ENCODE peak calls at places on chromosomes 13 and 19, in ten cellular contexts. O is GM23338, K is keratinocyte, S is heart left ventricle, P is GM13977, T is Calu3, A is adrenal gland, U is kidney, H is osteocyte, F is uterus. L is an unnamed sample.

GRCh38 chr13:41981961-41982723 is 21.2 kb upstream of the VWA8 start:
- DNase-seq in A (no peak), S (no peak), P (no peak), U (no peak), K (no peak), T (no peak), O (no peak), F (no peak), H (no peak), L (no peak)

GRCh38 chr19:55160128-55160985 is 2.8 kb upstream of the TNNI3 start:
- DNase-seq in K (no peak), P (peak; percentile 99), S (peak; percentile 87), T (peak; percentile 98), H (peak; percentile 93), U (peak; percentile 91), O (peak; percentile 100), A (peak; percentile 87), F (peak; percentile 73), L (peak; percentile 97)

GRCh38 chr13:92379371-92379770 is 847.2 kb upstream of the GPC6 start:
- DNase-seq in T (no peak), A (no peak), S (no peak), U (no peak), P (no peak), H (no peak), F (no peak), K (no peak), O (no peak), L (no peak)

GRCh38 chr13:46489586-46490023 is 63.4 kb upstream of the LRCH1 start:
- DNase-seq in H (no peak), O (no peak), U (no peak), F (no peak), K (no peak), T (no peak), P (no peak), S (no peak), A (no peak), L (no peak)

GRCh38 chr13:42880241-42880640 is 98.9 kb downstream of the FAM216B start:
- DNase-seq in K (no peak), H (no peak), F (peak; percentile 31), U (no peak), T (no peak), S (no peak), P (no peak), O (no peak), A (no peak), L (no peak)

GRCh38 chr13:33628662-33629061 is 189.3 kb upstream of the RFC3 start:
- DNase-seq in F (no peak), T (no peak), S (no peak), O (no peak), P (no peak), U (no peak), K (no peak), H (no peak), A (no peak), L (no peak)

GRCh38 chr19:3159565-3159964 is 19.0 kb upstream of the S1PR4 start:
- DNase-seq in U (no peak), K (no peak), S (no peak), H (no peak), T (no peak), F (no peak), P (no peak), O (peak; percentile 61), A (no peak), L (no peak)

GRCh38 chr19:42563352-42564210 is 31.1 kb downstream of the CEACAM8 start:
- DNase-seq in S (no peak), F (no peak), P (peak; percentile 71), T (peak; percentile 54), K (no peak), O (peak; percentile 87), U (no peak), A (peak; percentile 59), H (no peak), L (peak; percentile 68)

GRCh38 chr19:7349231-7349591 is 474 bp downstream of the ARHGEF18 start:
- DNase-seq in H (no peak), S (no peak), T (no peak), A (no peak), U (no peak), K (no peak), O (no peak), P (no peak), F (no peak), L (no peak)

GRCh38 chr13:73248711-73249580 is 190.1 kb downstream of the KLF5 start:
- DNase-seq in O (peak; percentile 18), P (no peak), H (no peak), T (peak; percentile 36), F (no peak), K (peak; percentile 59), S (no peak), A (no peak), U (no peak), L (no peak)

GRCh38 chr19:49802836-49803528 is 10.1 kb downstream of the FUZ start:
- DNase-seq in O (peak; percentile 57), U (peak; percentile 75), K (no peak), T (no peak), S (no peak), P (no peak), A (peak; percentile 70), H (no peak), F (peak; percentile 44), L (no peak)

GRCh38 chr19:55132453-55133129 is 15.2 kb upstream of the PPP1R12C start:
- DNase-seq in S (no peak), O (peak; percentile 57), F (no peak), A (no peak), P (no peak), T (no peak), K (no peak), H (no peak), U (no peak), L (peak; percentile 35)

GRCh38 chr19:23699521-23699860 is 12.5 kb upstream of the ZNF675 start:
- DNase-seq in K (no peak), A (no peak), H (peak; percentile 54), S (no peak), O (no peak), T (no peak), U (no peak), P (no peak), F (no peak), L (no peak)

GRCh38 chr19:48341006-48341405 is 15.7 kb downstream of the EMP3 start:
- DNase-seq in O (no peak), P (no peak), H (no peak), A (peak; percentile 82), U (no peak), T (no peak), F (no peak), K (no peak), S (no peak), L (no peak)

GRCh38 chr13:32229443-32229842 is 85.7 kb downstream of the ZAR1L start:
- DNase-seq in F (no peak), U (no peak), K (no peak), O (no peak), H (no peak), S (no peak), A (no peak), P (no peak), T (no peak), L (no peak)

GRCh38 chr19:32642771-32643170 is 32.2 kb downstream of the ANKRD27 start:
- DNase-seq in U (no peak), S (no peak), P (no peak), A (no peak), O (no peak), H (no peak), T (no peak), F (no peak), K (no peak), L (no peak)

GRCh38 chr13:111668451-111668850 is 348.0 kb downstream of the TEX29 start:
- DNase-seq in A (no peak), F (no peak), H (peak; percentile 81), S (no peak), U (no peak), P (no peak), K (no peak), T (no peak), O (no peak), L (no peak)

GRCh38 chr13:25179810-25180437 is 7.8 kb upstream of the AMER2 start:
- DNase-seq in K (no peak), F (no peak), T (no peak), U (no peak), S (no peak), H (peak; percentile 42), A (no peak), P (no peak), O (no peak), L (no peak)

GRCh38 chr13:93539914-93540313 is 313.3 kb downstream of the GPC6 start:
- DNase-seq in F (no peak), A (no peak), O (no peak), T (no peak), U (no peak), H (no peak), S (no peak), K (no peak), P (no peak), L (no peak)

GRCh38 chr19:14553939-14554243 is 18.0 kb downstream of the NDUFB7 start:
- DNase-seq in F (no peak), P (no peak), O (no peak), T (no peak), S (no peak), K (no peak), A (no peak), U (no peak), H (no peak), L (no peak)
- TF ChIP-seq CTCF in F (no peak), P (no peak), O (no peak), T (no peak), S (no peak), K (no peak), A (no peak), U (no peak), H (no peak), L (no peak)

DNA sequence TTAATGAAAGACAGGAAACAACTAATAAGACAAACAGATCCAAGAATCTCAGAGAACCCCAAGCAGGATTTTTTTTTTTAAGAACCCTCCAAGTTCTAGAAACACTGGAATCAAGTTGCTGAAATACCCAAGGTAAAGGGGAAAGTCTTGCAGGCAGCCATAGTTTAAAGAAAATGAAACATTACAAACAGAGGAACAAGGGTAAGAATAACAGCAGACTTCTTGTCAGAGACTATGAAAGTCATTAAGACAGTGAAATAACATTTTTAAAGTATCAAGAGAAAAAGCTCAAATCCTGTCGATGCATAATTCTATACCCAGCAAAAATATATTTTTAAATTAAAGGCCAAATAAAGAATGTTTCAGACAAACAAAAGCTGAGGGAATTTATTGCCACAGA is 67.1 kb downstream of the WASF3 start:
- DNase-seq in U (no peak), H (no peak), F (no peak), A (no peak), P (no peak), K (no peak), S (no peak), O (no peak), T (no peak), L (no peak)
- TF ChIP-seq CTCF in U (no peak), H (no peak), F (no peak), A (no peak), P (no peak), K (no peak), S (no peak), O (no peak), T (no peak), L (no peak)

GRCh38 chr19:37317403-37318209 is 53.3 kb upstream of the ZNF527 start:
- DNase-seq in U (peak; percentile 98), F (peak; percentile 97), O (peak; percentile 98), T (peak; percentile 97), A (peak; percentile 97), K (peak; percentile 90), H (peak; percentile 97), P (peak; percentile 91), S (peak; percentile 97), L (peak; percentile 94)
- TF ChIP-seq CTCF in U (peak; percentile 30), F (peak; percentile 14), O (peak; percentile 42), T (peak; percentile 26), A (peak; percentile 13), K (peak; percentile 50), H (peak; percentile 50), P (peak; percentile 55), S (peak; percentile 28), L (peak; percentile 43)

GRCh38 chr13:113211774-113212173 is 2.4 kb downstream of the CUL4A start:
- DNase-seq in S (no peak), T (no peak), P (no peak), U (no peak), O (peak; percentile 78), F (no peak), H (peak; percentile 67), K (no peak), A (no peak), L (no peak)
- TF ChIP-seq CTCF in S (no peak), T (no peak), P (no peak), U (no peak), O (peak; percentile 61), F (no peak), H (peak; percentile 29), K (peak; percentile 44), A (no peak), L (peak; percentile 4)

L was measured in GM10248.